ENCODE peak calls at places on chromosomes 4 and X, in four cellular contexts. T, X, D and L are unnamed samples.

GRCh38 chr4:162457071-162457865 is 293.5 kb upstream of the FSTL5 start:
- DNase-seq in D (no peak), X (no peak), T (no peak), L (no peak)

GRCh38 chrX:69365349-69365748 is 138.8 kb upstream of the NALF2 start:
- DNase-seq in D (no peak), X (no peak), T (no peak), L (no peak)

GRCh38 chr4:98113005-98113404 is 30.3 kb downstream of the STPG2 start:
- DNase-seq in T (peak), D (peak), X (no peak), L (peak)

GRCh38 chr4:128924951-128925350 is 115.5 kb downstream of the JADE1 start:
- DNase-seq in T (no peak), D (no peak), X (no peak), L (no peak)

GRCh38 chr4:32909722-32910121 is 2189.6 kb downstream of the PCDH7 start:
- DNase-seq in X (no peak), D (no peak), T (no peak), L (no peak)

GRCh38 chrX:150212672-150213480 is 150.2 kb upstream of the MAMLD1 start:
- DNase-seq in T (no peak), D (no peak), X (no peak), L (no peak)

GRCh38 chrX:45229348-45229747 is 28.7 kb upstream of the DIPK2B start:
- DNase-seq in X (no peak), T (no peak), D (no peak), L (no peak)

GRCh38 chr4:114599231-114600065 is 841 bp downstream of the UGT8 start:
- DNase-seq in T (no peak), D (no peak), X (peak), L (peak)

GRCh38 chrX:39859991-39860861 is 237.5 kb downstream of the BCOR start:
- DNase-seq in D (no peak), T (peak), X (no peak), L (peak)
- TF ChIP-seq PHF8 in D (no peak), T (no peak), X (no peak), L (no peak)

GRCh38 chrX:53685711-53686110 is 808 bp downstream of the HUWE1 start:
- DNase-seq in X (no peak), T (no peak), D (no peak), L (no peak)
- TF ChIP-seq PHF8 in X (no peak), T (no peak), D (no peak), L (no peak)

GRCh38 chr4:184453402-184454160 is 20.8 kb downstream of the IRF2 start:
- DNase-seq in D (no peak), T (no peak), X (no peak), L (peak)
- TF ChIP-seq PHF8 in D (no peak), T (no peak), X (no peak), L (no peak)

GRCh38 chr4:1787411-1788077 is 5.5 kb upstream of the FGFR3 start:
- DNase-seq in T (no peak), D (no peak), X (no peak), L (no peak)

GRCh38 chr4:1788254-1788973 is 4.7 kb upstream of the FGFR3 start:
- DNase-seq in T (no peak), X (no peak), D (no peak), L (peak)

GRCh38 chr4:1792158-1792831 is 798 bp upstream of the FGFR3 start:
- DNase-seq in X (no peak), T (no peak), D (no peak), L (no peak)

GRCh38 chr4:1790005-1790404 is 3.1 kb upstream of the FGFR3 start:
- DNase-seq in T (no peak), D (no peak), X (no peak), L (no peak)

DNA sequence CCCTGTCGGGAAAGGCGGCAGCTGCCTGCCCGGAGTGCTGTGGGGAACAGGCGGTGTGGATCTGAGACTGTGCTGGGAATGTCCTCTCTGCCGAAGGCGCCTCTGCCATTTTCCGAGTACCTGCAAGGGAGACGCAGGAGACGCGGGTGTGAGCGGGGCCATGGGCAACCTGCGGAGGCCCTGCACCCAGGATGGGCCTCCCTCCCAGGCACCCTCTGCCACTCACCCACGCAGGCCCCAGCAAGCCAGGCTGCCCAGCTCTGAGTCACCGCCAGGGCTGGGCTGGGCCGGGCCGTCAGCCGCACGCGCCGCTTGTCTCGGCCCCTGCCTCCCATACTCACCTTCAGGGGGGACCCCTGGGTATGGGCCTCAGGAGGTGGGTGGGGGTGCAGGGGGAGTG is 3.5 kb upstream of the FGFR3 start:
- DNase-seq in D (no peak), X (no peak), T (no peak), L (no peak)
- TF ChIP-seq PHF8 in D (no peak), X (no peak), T (no peak), L (no peak)

GRCh38 chr4:28788929-28789490 is 1928.4 kb downstream of the STIM2 start:
- DNase-seq in X (no peak), D (no peak), T (peak), L (no peak)
- TF ChIP-seq PHF8 in X (no peak), D (no peak), T (no peak), L (no peak)

GRCh38 chr4:4942658-4943057 is 76.6 kb downstream of the CYTL1 start:
- DNase-seq in T (no peak), D (no peak), X (no peak), L (no peak)

GRCh38 chr4:4947721-4948120 is 71.5 kb downstream of the CYTL1 start:
- DNase-seq in D (no peak), X (no peak), T (no peak), L (no peak)

GRCh38 chr4:4945021-4945420 is 74.2 kb downstream of the CYTL1 start:
- DNase-seq in X (no peak), T (no peak), D (no peak), L (no peak)

GRCh38 chr4:4948370-4948769 is 70.9 kb downstream of the CYTL1 start:
- DNase-seq in X (no peak), T (no peak), D (no peak), L (no peak)

GRCh38 chr4:4946416-4946815 is 72.8 kb downstream of the CYTL1 start:
- DNase-seq in D (no peak), T (no peak), X (no peak), L (no peak)
- TF ChIP-seq PHF8 in D (no peak), T (no peak), X (no peak), L (no peak)